ENCODE peak calls at places on chromosomes 6 and 20, in four cellular contexts. X, O, S and J are unnamed samples.

GRCh38 chr6:63690210-63690609 is 54.6 kb downstream of the PHF3 start:
- DNase-seq in S (no peak), X (no peak), O (no peak), J (no peak)

GRCh38 chr20:13302647-13303425 is 81.8 kb downstream of the ISM1 start:
- DNase-seq in X (peak; percentile 10), S (no peak), O (no peak), J (no peak)

GRCh38 chr6:4853782-4854511 is 77.7 kb downstream of the CDYL start:
- DNase-seq in S (no peak), X (peak; percentile 14), O (no peak), J (no peak)

GRCh38 chr6:166542580-166542912 is 43.9 kb downstream of the RAMACL start:
- DNase-seq in S (no peak), X (no peak), O (no peak), J (no peak)

GRCh38 chr6:56802570-56802969 is 152.3 kb upstream of the BEND6 start:
- DNase-seq in O (no peak), S (no peak), X (peak; percentile 38), J (no peak)

GRCh38 chr20:16761305-16761829 is 13.2 kb downstream of the OTOR start:
- DNase-seq in S (no peak), X (peak; percentile 59), O (no peak), J (peak; percentile 53)

GRCh38 chr20:35167787-35168186 is 4.1 kb upstream of the PROCR start:
- DNase-seq in S (no peak), X (no peak), O (no peak), J (no peak)

GRCh38 chr6:181049-181654 is 111.1 kb upstream of the DUSP22 start:
- DNase-seq in S (no peak), O (no peak), X (no peak), J (no peak)

GRCh38 chr20:47181056-47181862 is 175.2 kb downstream of the ZMYND8 start:
- DNase-seq in S (no peak), X (peak; percentile 77), O (no peak), J (no peak)

GRCh38 chr20:38550274-38550673 is 30.7 kb upstream of the ADIG start:
- DNase-seq in S (no peak), X (no peak), O (no peak), J (no peak)

GRCh38 chr6:33428219-33428890 is 8.5 kb downstream of the SYNGAP1 start:
- DNase-seq in X (peak; percentile 35), S (no peak), O (no peak), J (no peak)

GRCh38 chr6:100035873-100036653 is 42.0 kb upstream of the MCHR2 start:
- DNase-seq in X (no peak), O (no peak), S (no peak), J (no peak)

GRCh38 chr6:140314675-140315074 is 940.2 kb upstream of the CITED2 start:
- DNase-seq in O (no peak), S (no peak), X (no peak), J (no peak)

GRCh38 chr20:18504479-18505060 is 3.2 kb upstream of the SEC23B start:
- DNase-seq in O (peak; percentile 80), S (peak; percentile 69), X (no peak), J (no peak)

GRCh38 chr6:133447924-133448323 is 206.8 kb downstream of the EYA4 start:
- DNase-seq in O (no peak), S (no peak), X (peak; percentile 83), J (no peak)

GRCh38 chr6:17292600-17293133 is 11.5 kb downstream of the RBM24 start:
- DNase-seq in O (no peak), S (no peak), X (no peak), J (no peak)

GRCh38 chr6:17293395-17293794 is 12.2 kb downstream of the RBM24 start:
- DNase-seq in X (no peak), S (no peak), O (no peak), J (no peak)

GRCh38 chr6:17291778-17292177 is 10.6 kb downstream of the RBM24 start:
- DNase-seq in S (no peak), X (no peak), O (no peak), J (no peak)

DNA sequence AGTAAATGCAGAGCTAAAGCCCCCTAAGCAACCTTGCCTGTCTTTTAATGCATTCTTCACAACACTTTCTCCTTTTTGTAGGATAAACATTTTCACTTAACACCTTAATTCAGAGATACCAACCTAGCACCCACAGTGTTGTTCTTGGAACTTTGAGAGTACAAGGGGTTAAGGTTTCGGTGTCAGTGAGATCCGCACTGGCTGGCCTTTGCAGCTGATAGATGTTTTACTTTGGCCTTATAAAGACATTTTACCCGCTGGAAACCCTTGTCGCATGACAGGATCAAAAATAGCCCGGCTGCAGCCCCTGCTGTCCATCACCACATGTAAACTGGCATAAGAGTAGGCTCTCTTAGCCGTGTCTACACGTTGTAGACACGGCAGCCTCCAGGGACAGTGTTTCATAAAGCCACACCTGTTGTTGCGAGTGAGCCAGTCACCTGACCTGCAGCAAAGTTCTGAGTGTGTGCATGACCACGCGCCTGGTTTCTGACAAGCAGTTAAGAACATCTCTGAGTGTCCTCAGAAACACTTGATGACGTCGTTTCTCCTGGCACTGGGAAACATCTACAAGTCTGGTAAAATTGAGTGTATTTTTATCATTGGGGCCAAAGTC is 8.4 kb downstream of the RBM24 start:
- DNase-seq in O (no peak), X (peak; percentile 50), S (peak; percentile 93), J (no peak)
- H3K27ac ChIP-seq in O (no peak overlapping the region), X (no peak overlapping the region), S (peak overlapping the region; percentile 77), J (no peak overlapping the region)

GRCh38 chr6:152110878-152111820 is 303.7 kb downstream of the ESR1 start:
- DNase-seq in O (no peak), S (no peak), X (no peak), J (no peak)
- H3K27ac ChIP-seq in O (no peak overlapping the region), S (no peak overlapping the region), X (no peak overlapping the region), J (no peak overlapping the region)

GRCh38 chr20:62778058-62778457 is 18.2 kb upstream of the MRGBP start:
- DNase-seq in S (no peak), O (no peak), X (no peak), J (no peak)

GRCh38 chr20:62775206-62775605 is 21.1 kb upstream of the MRGBP start:
- DNase-seq in S (no peak), X (no peak), O (no peak), J (no peak)

GRCh38 chr20:62776035-62776691 is 20.1 kb upstream of the MRGBP start:
- DNase-seq in O (no peak), X (no peak), S (no peak), J (no peak)

GRCh38 chr20:62777528-62777830 is 18.8 kb upstream of the MRGBP start:
- DNase-seq in X (no peak), O (no peak), S (no peak), J (no peak)

DNA sequence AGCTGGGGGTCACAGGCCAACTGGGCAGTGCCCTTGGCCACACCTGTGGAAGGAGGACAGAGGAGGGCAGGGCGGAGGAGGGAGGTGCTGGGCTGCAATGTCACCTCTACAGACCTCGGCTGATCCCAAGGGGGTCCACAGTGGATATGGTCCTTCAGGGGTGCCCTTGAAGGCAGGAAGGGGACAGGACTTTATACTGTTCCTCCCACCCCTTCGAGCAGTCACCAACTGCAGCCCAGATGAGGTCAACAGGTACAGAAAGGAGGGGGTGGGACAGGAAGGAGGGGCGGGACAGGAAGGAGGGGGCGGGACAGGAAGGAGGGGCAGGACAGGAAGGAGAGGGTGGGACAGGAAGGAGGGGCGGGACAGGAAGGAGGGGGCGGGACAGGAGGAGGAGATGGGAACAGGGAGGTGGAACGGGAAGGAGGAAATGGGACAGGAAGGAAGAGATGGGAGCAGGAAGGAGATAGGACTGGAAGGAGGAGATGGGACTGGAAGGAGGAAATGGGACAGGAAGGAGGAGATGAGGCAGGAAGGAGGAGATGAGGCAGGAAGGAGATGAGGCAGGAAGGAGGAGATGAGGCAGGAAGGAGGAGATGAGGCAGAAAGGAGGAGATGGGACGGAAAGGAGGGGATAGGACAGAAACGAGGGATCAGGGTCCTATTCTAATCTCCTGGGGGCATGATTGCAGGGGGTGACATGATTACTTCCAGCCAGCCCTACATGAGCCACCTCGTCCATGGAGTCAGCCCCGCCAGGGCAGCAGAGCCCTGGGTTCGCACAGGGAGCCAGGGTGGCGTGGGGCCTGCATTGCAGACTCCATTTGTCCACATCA is 19.4 kb upstream of the MRGBP start:
- DNase-seq in X (no peak), O (no peak), S (no peak), J (no peak)
- H3K27ac ChIP-seq in X (no peak overlapping the region), O (no peak overlapping the region), S (no peak overlapping the region), J (no peak overlapping the region)

GRCh38 chr20:45021626-45022025 is 55.3 kb downstream of the STK4 start:
- DNase-seq in O (no peak), S (no peak), X (no peak), J (no peak)
- H3K27ac ChIP-seq in O (no peak overlapping the region), S (no peak overlapping the region), X (no peak overlapping the region), J (no peak overlapping the region)

GRCh38 chr6:42452171-42453026 is 673 bp upstream of the TRERF1 start:
- DNase-seq in O (peak; percentile 85), X (peak; percentile 51), S (peak; percentile 93), J (no peak)

GRCh38 chr6:42454428-42454791 is 2.7 kb upstream of the TRERF1 start:
- DNase-seq in S (no peak), X (no peak), O (no peak), J (no peak)

GRCh38 chr6:42451595-42452170 is at the start of gene TRERF1:
- DNase-seq in S (peak; percentile 85), O (peak; percentile 86), X (peak; percentile 66), J (no peak)

GRCh38 chr6:42453027-42453648 is 1.4 kb upstream of the TRERF1 start:
- DNase-seq in O (peak; percentile 91), S (peak; percentile 96), X (peak; percentile 83), J (no peak)

DNA sequence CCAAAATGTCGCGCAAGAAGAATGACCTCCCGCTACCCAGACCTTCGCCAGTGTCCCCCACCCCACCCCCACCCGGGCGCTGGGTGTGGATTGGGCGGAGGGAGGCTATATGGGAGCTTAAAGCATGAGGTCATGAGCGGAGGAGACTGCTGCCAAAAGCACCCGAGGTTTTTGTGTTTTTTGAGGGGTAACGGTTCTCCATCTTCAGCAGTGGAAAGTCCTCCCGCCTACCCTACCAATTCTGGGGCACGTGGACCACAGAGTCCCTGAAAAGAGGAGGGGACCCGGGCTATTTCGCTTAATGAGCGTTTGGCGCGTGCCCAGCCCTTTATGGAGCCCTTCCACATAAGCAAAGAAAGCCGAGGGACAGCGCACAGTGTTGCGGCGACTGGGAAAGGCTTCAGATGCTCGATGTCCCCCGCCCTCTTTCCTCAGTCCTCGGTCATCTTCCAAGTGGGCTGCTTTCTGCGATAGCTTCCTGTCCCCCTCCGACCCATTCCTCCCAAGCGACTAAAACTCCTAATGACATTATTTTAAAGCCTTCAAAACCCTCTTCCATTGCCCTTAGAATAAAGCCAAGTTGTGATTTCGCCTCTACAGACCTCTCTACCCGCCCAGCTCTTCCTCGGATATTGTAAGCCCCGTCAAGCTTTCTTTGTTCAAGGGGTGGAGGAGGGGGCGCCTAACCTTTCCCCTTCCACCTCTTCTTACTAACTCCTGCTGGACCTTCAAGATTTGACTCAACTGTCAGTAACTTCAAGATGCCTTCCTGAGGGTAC is 2.1 kb upstream of the TRERF1 start:
- DNase-seq in X (peak; percentile 36), S (peak; percentile 80), O (peak; percentile 82), J (no peak)
- H3K27ac ChIP-seq in X (no peak overlapping the region), S (peak overlapping the region; percentile 95), O (peak overlapping the region; percentile 92), J (no peak overlapping the region)

GRCh38 chr20:58673119-58673518 is 19.5 kb upstream of the NPEPL1 start:
- DNase-seq in O (no peak), S (no peak), X (no peak), J (no peak)

GRCh38 chr20:58677205-58677604 is 15.4 kb upstream of the NPEPL1 start:
- DNase-seq in X (no peak), S (no peak), O (no peak), J (no peak)

GRCh38 chr20:58675641-58676040 is 17.0 kb upstream of the NPEPL1 start:
- DNase-seq in O (no peak), S (no peak), X (no peak), J (no peak)

GRCh38 chr20:58676161-58676560 is 16.4 kb upstream of the NPEPL1 start:
- DNase-seq in X (no peak), O (no peak), S (no peak), J (no peak)

GRCh38 chr20:58675146-58675584 is 17.4 kb upstream of the NPEPL1 start:
- DNase-seq in X (no peak), S (no peak), O (peak; percentile 72), J (no peak)
- H3K27ac ChIP-seq in X (no peak overlapping the region), S (no peak overlapping the region), O (no peak overlapping the region), J (no peak overlapping the region)